ENCODE peak calls at places on chromosomes 11 and 22, in five cellular contexts. T is fibroblast of mammary gland, O is aorta, E is fibroblast of lung, U is body of pancreas. A is an unnamed sample.

GRCh38 chr11:81174646-81175330 is 1558.9 kb downstream of the FAM181B start:
- DNase-seq in U (no peak), E (no peak), T (no peak), O (no peak), A (no peak)

GRCh38 chr11:10657308-10658271 is 36.0 kb downstream of the IRAG1 start:
- DNase-seq in T (peak), O (no peak), E (peak), U (no peak), A (peak)

GRCh38 chr11:99418927-99419707 is 398.4 kb downstream of the CNTN5 start:
- DNase-seq in O (no peak), E (no peak), T (no peak), U (no peak), A (no peak)

GRCh38 chr11:121240650-121241299 is 51.8 kb upstream of the SC5D start:
- DNase-seq in O (no peak), T (no peak), U (no peak), E (no peak), A (no peak)

GRCh38 chr11:112625816-112626215 is 335.4 kb upstream of the NCAM1 start:
- DNase-seq in U (no peak), E (no peak), T (no peak), O (no peak), A (no peak)

GRCh38 chr11:89021339-89021738 is 44.4 kb downstream of the GRM5 start:
- DNase-seq in E (no peak), O (no peak), U (no peak), T (no peak), A (no peak)

GRCh38 chr22:40116496-40117200 is 61.1 kb upstream of the TNRC6B start:
- DNase-seq in U (no peak), O (no peak), T (no peak), E (no peak), A (no peak)

GRCh38 chr11:9568854-9569587 is 4.4 kb upstream of the WEE1 start:
- DNase-seq in T (peak), E (peak), O (peak), U (peak), A (peak)

GRCh38 chr11:66880484-66881211 is 23.8 kb downstream of the LRFN4 start:
- DNase-seq in E (no peak), O (no peak), T (no peak), U (peak), A (no peak)

GRCh38 chr22:41030891-41031290 is 61.5 kb upstream of the EP300 start:
- DNase-seq in T (peak), U (no peak), O (no peak), E (peak), A (no peak)

GRCh38 chr22:23822101-23822671 is 16.6 kb downstream of the DERL3 start:
- DNase-seq in U (no peak), E (no peak), O (peak), T (no peak), A (no peak)

GRCh38 chr11:120235024-120235628 is 4.8 kb upstream of the POU2F3 start:
- DNase-seq in U (peak), O (peak), E (peak), T (peak), A (peak)

GRCh38 chr11:134612416-134613030 is 200.5 kb upstream of the B3GAT1 start:
- DNase-seq in O (no peak), U (no peak), T (no peak), E (no peak), A (no peak)

GRCh38 chr11:122205036-122205435 is 89.0 kb upstream of the BLID start:
- DNase-seq in T (no peak), U (no peak), E (no peak), O (no peak), A (no peak)

DNA sequence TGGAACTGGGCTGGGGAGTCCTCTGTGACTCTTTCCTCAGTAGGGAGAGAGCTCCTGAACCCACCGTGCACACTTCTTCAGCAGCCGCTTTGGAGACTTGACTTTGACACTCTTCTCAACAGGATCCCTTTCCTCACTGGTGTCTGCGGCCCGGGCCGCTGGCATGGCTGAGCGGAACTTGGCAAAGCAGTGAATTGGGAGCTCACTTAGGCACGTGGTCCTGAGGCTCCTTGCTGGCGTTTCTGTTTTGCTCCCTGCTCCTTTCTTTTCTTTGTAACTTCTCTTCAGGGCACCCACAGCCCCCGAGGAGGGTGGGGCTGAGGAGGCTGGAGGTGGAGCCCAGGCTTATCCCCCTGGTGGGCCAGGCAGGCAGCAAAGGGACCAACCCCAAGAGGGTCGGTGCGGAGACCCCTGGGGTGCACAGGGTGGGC is 8.4 kb upstream of the KCNQ1OT1 start:
- DNase-seq in T (no peak), E (no peak), U (no peak), O (no peak), A (no peak)
- H3K4me3 ChIP-seq in T (no peak), E (no peak), U (no peak), O (no peak), A (no peak)

DNA sequence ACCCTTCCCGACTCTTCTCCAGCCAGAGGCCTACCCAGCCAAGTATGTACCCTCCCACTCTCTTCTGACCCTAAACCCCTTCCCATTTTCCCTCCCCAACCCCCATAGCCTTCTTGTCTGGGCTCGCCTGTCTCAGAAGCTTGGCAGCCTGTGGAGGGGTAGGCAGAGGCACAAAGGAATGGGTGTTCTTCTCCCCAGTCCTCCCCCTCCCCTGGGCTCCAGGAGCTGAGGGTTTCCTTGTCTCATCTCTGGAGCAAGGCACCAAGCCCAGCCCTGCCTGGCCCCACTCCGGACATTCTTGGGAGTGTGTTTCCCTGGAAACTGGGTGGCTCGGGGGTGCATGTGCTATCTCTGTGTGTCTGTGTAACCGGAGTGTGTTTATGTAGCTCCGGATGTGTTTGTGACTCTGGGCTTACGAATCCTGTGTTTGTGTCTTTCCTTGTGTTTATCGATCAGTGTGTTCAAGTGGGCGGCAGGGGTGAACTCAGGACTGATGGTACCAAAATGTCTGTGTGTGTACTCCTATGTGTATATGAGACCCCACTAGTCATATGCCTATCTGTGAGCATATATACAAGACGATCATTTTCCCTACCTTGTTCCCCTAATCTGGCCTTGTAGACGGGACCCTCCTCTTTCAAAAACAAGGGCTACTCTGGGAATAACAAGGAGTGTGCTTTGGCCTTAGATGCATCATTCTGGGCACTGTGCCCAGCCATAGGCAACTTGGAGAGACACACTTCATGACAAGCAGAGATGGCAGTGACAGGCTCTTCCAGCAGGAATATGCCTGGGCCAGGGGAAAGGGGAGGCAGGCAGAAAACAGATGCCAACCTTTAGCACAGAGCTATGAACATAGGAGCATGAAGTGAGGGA is 10.9 kb downstream of the PHLDB1 start:
- DNase-seq in O (peak), U (peak), T (peak), E (peak), A (no peak)
- H3K4me3 ChIP-seq in O (no peak), U (no peak), T (no peak), E (peak), A (no peak)

DNA sequence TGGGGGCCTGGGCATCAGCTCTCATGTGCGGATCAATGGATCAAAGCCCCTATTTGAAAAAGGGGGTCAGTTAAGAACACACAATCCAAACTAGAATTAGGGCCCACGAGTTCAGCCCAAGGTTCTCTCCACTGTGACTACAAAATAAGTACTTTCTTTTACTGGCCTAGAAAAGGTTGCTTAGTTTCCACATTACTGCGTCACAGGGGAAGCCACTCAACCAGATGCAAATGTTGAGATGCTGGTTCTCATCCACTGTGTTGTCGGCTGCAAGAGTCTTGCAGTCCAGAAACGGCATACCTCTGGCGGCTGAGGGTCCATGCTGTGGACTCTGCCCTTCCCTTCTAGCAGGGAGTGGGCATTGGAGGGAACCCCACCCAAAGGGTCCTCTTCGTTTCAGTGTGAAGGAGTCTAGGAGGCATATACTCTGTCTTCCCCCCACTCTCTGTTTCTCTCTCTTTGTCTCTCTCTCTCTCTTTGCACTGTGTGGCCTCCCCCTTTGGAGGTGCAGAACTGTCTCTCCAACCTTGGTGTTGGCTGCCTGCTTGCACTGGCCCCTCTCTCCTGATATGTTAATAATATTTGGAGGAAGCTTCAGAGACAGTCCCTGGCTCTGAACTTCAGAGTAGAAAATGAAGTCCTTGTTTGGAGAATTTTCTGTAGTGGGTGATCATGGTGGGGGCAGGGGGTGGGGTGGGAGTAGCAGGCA is 99.1 kb upstream of the NNMT start:
- DNase-seq in O (no peak), U (no peak), T (peak), E (peak), A (no peak)
- H3K4me3 ChIP-seq in O (no peak), U (no peak), T (no peak), E (no peak), A (no peak)

GRCh38 chr22:39101226-39101625 is 4.2 kb downstream of the APOBEC3H start:
- DNase-seq in O (no peak), E (no peak), U (no peak), T (no peak), A (no peak)

GRCh38 chr22:39095971-39096370 is 1.1 kb upstream of the APOBEC3H start:
- DNase-seq in E (no peak), O (no peak), U (no peak), T (no peak), A (no peak)

GRCh38 chr22:39097098-39098020 is at the start of gene APOBEC3H:
- DNase-seq in T (no peak), O (no peak), U (peak), E (no peak), A (peak)

GRCh38 chr22:39098026-39098425 is 982 bp downstream of the APOBEC3H start:
- DNase-seq in O (no peak), U (no peak), T (no peak), E (no peak), A (peak)

GRCh38 chr22:39098576-39098975 is 1.5 kb downstream of the APOBEC3H start:
- DNase-seq in O (no peak), T (no peak), U (no peak), E (no peak), A (no peak)
- H3K4me3 ChIP-seq in O (no peak), T (no peak), U (no peak), E (no peak), A (no peak)

DNA sequence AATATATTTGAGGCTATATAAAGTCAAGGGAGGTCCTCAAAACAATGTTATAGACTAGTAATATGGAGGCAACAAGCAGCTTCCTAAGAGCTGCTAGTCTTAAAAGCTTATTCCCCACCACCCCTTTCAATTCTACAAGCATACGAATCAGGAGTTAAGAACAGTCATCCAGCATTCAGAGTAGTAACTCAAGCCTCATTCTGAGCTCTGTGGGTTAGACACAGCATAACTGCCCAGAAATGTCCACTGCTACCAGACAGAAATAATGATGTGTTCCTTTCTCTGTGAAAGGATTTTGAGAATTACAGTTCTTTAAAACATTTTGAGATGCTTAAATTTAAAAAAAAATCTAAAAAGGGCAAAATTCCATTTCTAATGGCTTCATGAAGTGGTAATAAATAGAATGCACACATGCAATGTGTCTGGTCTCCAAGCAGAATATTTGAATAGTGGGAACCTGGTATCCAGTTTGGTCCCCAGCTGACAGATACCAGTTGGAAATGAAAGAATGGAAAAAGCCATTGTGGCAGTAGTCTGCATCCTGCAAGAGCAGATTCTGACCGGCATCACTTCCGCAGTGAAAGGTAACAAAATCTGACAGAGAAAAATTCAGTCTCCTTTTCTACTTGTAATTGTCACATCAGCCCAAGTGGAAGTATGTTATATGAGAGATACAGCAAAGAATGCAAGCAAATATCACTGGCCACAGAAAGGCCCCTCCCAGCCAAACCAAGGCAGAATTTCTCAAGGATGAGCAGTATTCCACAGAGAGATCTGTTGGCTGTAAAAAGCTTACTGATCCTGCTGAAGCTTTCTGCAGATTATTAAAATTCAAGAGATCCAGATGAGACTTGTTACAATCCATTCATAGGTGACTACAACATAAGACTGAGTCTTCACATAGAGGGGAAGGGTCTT is 310.8 kb upstream of the PITPNB start:
- DNase-seq in O (no peak), E (peak), U (no peak), T (peak), A (no peak)
- H3K4me3 ChIP-seq in O (no peak), E (no peak), U (no peak), T (no peak), A (no peak)

GRCh38 chr11:116658876-116659535 is 113.8 kb downstream of the BUD13 start:
- DNase-seq in O (no peak), E (no peak), T (no peak), U (no peak), A (no peak)

GRCh38 chr11:116660011-116660410 is 112.8 kb downstream of the BUD13 start:
- DNase-seq in O (no peak), U (no peak), E (no peak), T (no peak), A (no peak)

GRCh38 chr11:116665523-116665922 is 107.3 kb downstream of the BUD13 start:
- DNase-seq in E (no peak), O (no peak), T (no peak), U (no peak), A (no peak)

GRCh38 chr11:116657842-116658825 is 114.7 kb downstream of the BUD13 start:
- DNase-seq in E (no peak), T (no peak), U (no peak), O (no peak), A (no peak)

DNA sequence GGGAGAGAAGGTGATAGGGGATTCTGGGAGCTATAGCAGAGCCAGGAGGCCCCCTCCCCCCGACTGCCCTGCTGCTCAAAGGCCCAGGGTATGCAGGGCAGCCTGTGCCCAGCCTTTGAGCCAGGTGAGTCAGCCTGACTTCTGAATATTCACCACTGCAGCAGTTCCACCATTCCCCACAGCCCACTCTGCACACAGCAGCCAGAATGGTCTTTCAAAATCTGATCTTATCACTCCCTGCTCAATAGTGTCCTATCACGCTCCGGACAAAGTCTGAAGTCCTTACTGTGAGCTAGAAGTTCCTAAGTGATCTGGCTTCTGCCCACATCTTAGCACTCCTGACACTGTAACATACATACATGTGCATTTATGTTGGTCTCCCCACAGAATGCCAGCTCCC is 111.7 kb downstream of the BUD13 start:
- DNase-seq in U (no peak), O (no peak), T (no peak), E (no peak), A (no peak)
- H3K4me3 ChIP-seq in U (no peak), O (no peak), T (no peak), E (no peak), A (no peak)

DNA sequence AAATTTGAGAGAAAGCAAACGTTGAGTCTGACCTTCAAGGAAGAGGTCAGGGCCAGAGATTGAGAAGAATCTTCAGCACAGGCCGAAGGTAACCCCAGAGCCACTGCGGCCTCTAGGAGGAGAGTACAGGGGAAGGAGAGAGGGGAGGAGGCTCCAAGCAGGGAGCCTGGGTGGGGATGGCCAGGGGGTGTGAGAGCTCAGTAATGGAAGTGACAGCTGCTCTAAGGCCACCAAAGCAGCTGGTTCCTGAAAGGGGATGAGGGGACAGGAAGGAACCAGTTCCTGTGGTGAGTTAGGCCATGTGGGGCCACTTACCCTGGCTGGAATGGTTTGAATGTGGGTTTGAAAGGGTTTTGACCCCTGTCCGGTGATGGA is 46.1 kb downstream of the PISD start:
- DNase-seq in T (no peak), O (no peak), U (no peak), E (no peak), A (no peak)
- H3K4me3 ChIP-seq in T (no peak), O (no peak), U (no peak), E (no peak), A (no peak)